ENCODE peak calls at places on chromosomes 11 and 22, in four cellular contexts. One of them, this sample, is unnamed.

GRCh38 chr11:112734207-112734606 is 227.0 kb upstream of the NCAM1 start:
- DNase-seq in upper lobe of right lung: no peak
- DNase-seq in right atrium auricular region: no peak
- DNase-seq in fibroblast of the aortic adventitia: peak; percentile 46
- DNase-seq in this sample: peak; percentile 33

GRCh38 chr22:36461665-36462474 is 19.6 kb downstream of the TXN2 start:
- DNase-seq in upper lobe of right lung: peak; percentile 82
- DNase-seq in right atrium auricular region: no peak
- DNase-seq in fibroblast of the aortic adventitia: peak; percentile 88
- DNase-seq in this sample: peak; percentile 92

GRCh38 chr11:121141051-121141450 is 40.0 kb downstream of the TECTA start:
- DNase-seq in upper lobe of right lung: no peak
- DNase-seq in right atrium auricular region: no peak
- DNase-seq in fibroblast of the aortic adventitia: no peak
- DNase-seq in this sample: no peak

GRCh38 chr11:34789196-34789834 is 126.9 kb downstream of the APIP start:
- DNase-seq in upper lobe of right lung: no peak
- DNase-seq in right atrium auricular region: no peak
- DNase-seq in fibroblast of the aortic adventitia: no peak
- DNase-seq in this sample: no peak

GRCh38 chr22:22771696-22772377 is 115.8 kb upstream of the IGLL5 start:
- DNase-seq in upper lobe of right lung: no peak
- DNase-seq in right atrium auricular region: peak; percentile 18
- DNase-seq in fibroblast of the aortic adventitia: no peak
- DNase-seq in this sample: no peak

GRCh38 chr11:63536669-63537292 is at the start of gene PLAAT4:
- DNase-seq in upper lobe of right lung: no peak
- DNase-seq in right atrium auricular region: peak; percentile 61
- DNase-seq in fibroblast of the aortic adventitia: peak; percentile 79
- DNase-seq in this sample: peak; percentile 57

GRCh38 chr11:4464216-4465159 is 15.4 kb downstream of the OR52K2 start:
- DNase-seq in upper lobe of right lung: no peak
- DNase-seq in right atrium auricular region: no peak
- DNase-seq in fibroblast of the aortic adventitia: peak; percentile 1
- DNase-seq in this sample: peak; percentile 7

GRCh38 chr11:35664977-35665441 is 2.4 kb downstream of the TRIM44 start:
- DNase-seq in upper lobe of right lung: no peak
- DNase-seq in right atrium auricular region: no peak
- DNase-seq in fibroblast of the aortic adventitia: peak; percentile 16
- DNase-seq in this sample: peak; percentile 38

GRCh38 chr22:17337639-17338038 is 31.6 kb upstream of the CECR2 start:
- DNase-seq in upper lobe of right lung: no peak
- DNase-seq in right atrium auricular region: no peak
- DNase-seq in fibroblast of the aortic adventitia: no peak
- DNase-seq in this sample: no peak

GRCh38 chr11:36672815-36673450 is 74.9 kb upstream of the RAG2 start:
- DNase-seq in upper lobe of right lung: no peak
- DNase-seq in right atrium auricular region: no peak
- DNase-seq in fibroblast of the aortic adventitia: peak; percentile 66
- DNase-seq in this sample: peak; percentile 52

GRCh38 chr11:5476184-5476819 is 12.2 kb upstream of the OR52D1 start:
- DNase-seq in upper lobe of right lung: no peak
- DNase-seq in right atrium auricular region: no peak
- DNase-seq in fibroblast of the aortic adventitia: peak; percentile 71
- DNase-seq in this sample: peak; percentile 57

GRCh38 chr11:15747671-15748070 is 608.7 kb downstream of the SOX6 start:
- DNase-seq in upper lobe of right lung: no peak
- DNase-seq in right atrium auricular region: no peak
- DNase-seq in fibroblast of the aortic adventitia: no peak
- DNase-seq in this sample: no peak

GRCh38 chr22:23315341-23315917 is 135.1 kb downstream of the BCR start:
- DNase-seq in upper lobe of right lung: peak; percentile 80
- DNase-seq in right atrium auricular region: peak; percentile 75
- DNase-seq in fibroblast of the aortic adventitia: peak; percentile 73
- DNase-seq in this sample: peak; percentile 51

GRCh38 chr11:126337121-126337471 is 18.4 kb upstream of the ST3GAL4 start:
- DNase-seq in upper lobe of right lung: no peak
- DNase-seq in right atrium auricular region: no peak
- DNase-seq in fibroblast of the aortic adventitia: no peak
- DNase-seq in this sample: no peak

GRCh38 chr22:21837184-21837979 is 30.1 kb downstream of the MAPK1 start:
- DNase-seq in upper lobe of right lung: no peak
- DNase-seq in right atrium auricular region: no peak
- DNase-seq in fibroblast of the aortic adventitia: peak; percentile 85
- DNase-seq in this sample: peak; percentile 82

GRCh38 chr22:26554956-26555355 is 35.0 kb downstream of the TPST2 start:
- DNase-seq in upper lobe of right lung: no peak
- DNase-seq in right atrium auricular region: no peak
- DNase-seq in fibroblast of the aortic adventitia: no peak
- DNase-seq in this sample: no peak

GRCh38 chr22:26556904-26557303 is 33.0 kb downstream of the TPST2 start:
- DNase-seq in upper lobe of right lung: no peak
- DNase-seq in right atrium auricular region: no peak
- DNase-seq in fibroblast of the aortic adventitia: no peak
- DNase-seq in this sample: no peak

GRCh38 chr22:26555478-26555877 is 34.5 kb downstream of the TPST2 start:
- DNase-seq in upper lobe of right lung: no peak
- DNase-seq in right atrium auricular region: no peak
- DNase-seq in fibroblast of the aortic adventitia: no peak
- DNase-seq in this sample: no peak

GRCh38 chr22:26559961-26560575 is 29.9 kb downstream of the TPST2 start:
- DNase-seq in upper lobe of right lung: no peak
- DNase-seq in right atrium auricular region: no peak
- DNase-seq in fibroblast of the aortic adventitia: no peak
- DNase-seq in this sample: no peak

DNA sequence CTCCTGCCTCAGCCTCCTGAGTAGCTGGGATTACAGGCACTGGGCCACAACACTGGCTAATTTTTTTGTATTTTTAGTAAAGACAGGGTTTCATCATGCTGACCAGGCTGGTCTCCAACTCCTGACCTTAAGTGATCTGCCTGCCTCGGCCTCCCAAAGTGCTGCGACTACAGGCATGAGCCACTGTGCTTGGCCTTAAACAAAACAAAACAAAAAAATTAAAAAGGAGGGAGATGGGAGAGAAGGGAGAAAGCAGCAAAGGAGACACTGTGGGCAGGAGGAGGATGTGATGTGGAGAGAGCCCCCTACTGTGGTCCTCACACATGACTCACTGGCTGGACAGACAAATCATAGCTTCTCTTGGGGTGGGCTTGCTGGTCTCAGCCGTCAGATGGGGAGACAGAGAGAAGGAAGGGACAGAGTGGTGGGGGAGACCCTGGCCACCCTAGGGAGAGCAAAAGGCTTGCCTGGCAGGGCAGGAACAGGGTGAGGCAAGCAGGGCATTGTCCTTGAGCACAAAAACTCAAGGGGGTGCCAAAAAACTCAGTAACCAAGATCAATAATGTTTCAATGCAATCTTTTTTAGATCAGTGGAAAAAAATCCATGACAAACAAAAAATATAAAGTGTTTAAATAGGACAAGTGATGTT is 31.6 kb downstream of the TPST2 start:
- DNase-seq in upper lobe of right lung: no peak
- DNase-seq in right atrium auricular region: no peak
- DNase-seq in fibroblast of the aortic adventitia: peak; percentile 56
- DNase-seq in this sample: peak; percentile 50
- TF ChIP-seq CTCF in upper lobe of right lung: no peak
- TF ChIP-seq CTCF in right atrium auricular region: no peak
- TF ChIP-seq CTCF in fibroblast of the aortic adventitia: no peak
- TF ChIP-seq CTCF in this sample: no peak

GRCh38 chr11:119249671-119250010 is 43.5 kb downstream of the CBL start:
- DNase-seq in upper lobe of right lung: no peak
- DNase-seq in right atrium auricular region: no peak
- DNase-seq in fibroblast of the aortic adventitia: no peak
- DNase-seq in this sample: no peak

GRCh38 chr11:119251114-119251513 is 45.0 kb downstream of the CBL start:
- DNase-seq in upper lobe of right lung: no peak
- DNase-seq in right atrium auricular region: no peak
- DNase-seq in fibroblast of the aortic adventitia: no peak
- DNase-seq in this sample: no peak

GRCh38 chr11:119258180-119258579 is 52.0 kb downstream of the CBL start:
- DNase-seq in upper lobe of right lung: no peak
- DNase-seq in right atrium auricular region: no peak
- DNase-seq in fibroblast of the aortic adventitia: no peak
- DNase-seq in this sample: no peak

GRCh38 chr11:119258983-119259382 is 52.8 kb downstream of the CBL start:
- DNase-seq in upper lobe of right lung: no peak
- DNase-seq in right atrium auricular region: no peak
- DNase-seq in fibroblast of the aortic adventitia: no peak
- DNase-seq in this sample: no peak

DNA sequence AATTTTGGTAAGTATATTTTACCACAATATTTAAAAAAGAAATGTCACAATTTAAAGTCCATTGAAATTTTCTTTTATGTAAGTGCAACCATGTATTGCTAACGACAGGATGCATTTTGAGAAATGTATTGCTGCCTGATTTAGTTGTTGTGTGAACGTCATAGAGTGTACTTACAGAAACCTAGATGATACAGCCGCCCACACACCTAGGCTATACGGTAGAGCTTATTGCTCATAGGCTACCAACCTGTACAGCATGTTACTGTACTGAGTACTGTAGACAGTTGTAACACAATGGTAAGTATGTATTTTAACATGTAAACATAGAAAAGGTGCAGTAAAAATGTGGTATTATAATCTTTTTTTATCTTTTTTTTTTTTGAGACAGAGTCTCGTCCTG is 48.1 kb downstream of the CBL start:
- DNase-seq in upper lobe of right lung: no peak
- DNase-seq in right atrium auricular region: no peak
- DNase-seq in fibroblast of the aortic adventitia: no peak
- DNase-seq in this sample: no peak
- H3K4me3 ChIP-seq in upper lobe of right lung: no peak overlapping the region
- H3K4me3 ChIP-seq in right atrium auricular region: no peak overlapping the region
- H3K4me3 ChIP-seq in fibroblast of the aortic adventitia: no peak overlapping the region
- H3K4me3 ChIP-seq in this sample: no peak overlapping the region

GRCh38 chr11:73185680-73186293 is 32.3 kb upstream of the P2RY2 start:
- DNase-seq in upper lobe of right lung: no peak
- DNase-seq in right atrium auricular region: no peak
- DNase-seq in fibroblast of the aortic adventitia: peak; percentile 79
- DNase-seq in this sample: peak; percentile 87
- TF ChIP-seq CTCF in upper lobe of right lung: no peak
- TF ChIP-seq CTCF in right atrium auricular region: no peak
- TF ChIP-seq CTCF in fibroblast of the aortic adventitia: no peak
- TF ChIP-seq CTCF in this sample: no peak

GRCh38 chr22:29207562-29208501 is 2.1 kb downstream of the EMID1 start:
- DNase-seq in upper lobe of right lung: no peak
- DNase-seq in right atrium auricular region: no peak
- DNase-seq in fibroblast of the aortic adventitia: no peak
- DNase-seq in this sample: no peak
- H3K4me3 ChIP-seq in upper lobe of right lung: no peak overlapping the region
- H3K4me3 ChIP-seq in right atrium auricular region: no peak overlapping the region
- H3K4me3 ChIP-seq in fibroblast of the aortic adventitia: no peak overlapping the region
- H3K4me3 ChIP-seq in this sample: no peak overlapping the region

GRCh38 chr11:66311965-66312548 is 4.8 kb downstream of the CD248 start:
- DNase-seq in upper lobe of right lung: peak; percentile 96
- DNase-seq in right atrium auricular region: peak; percentile 92
- DNase-seq in fibroblast of the aortic adventitia: peak; percentile 93
- DNase-seq in this sample: peak; percentile 87
- TF ChIP-seq CTCF in upper lobe of right lung: peak; percentile 88
- TF ChIP-seq CTCF in right atrium auricular region: peak; percentile 84
- TF ChIP-seq CTCF in fibroblast of the aortic adventitia: peak; percentile 93
- TF ChIP-seq CTCF in this sample: peak; percentile 86

DNA sequence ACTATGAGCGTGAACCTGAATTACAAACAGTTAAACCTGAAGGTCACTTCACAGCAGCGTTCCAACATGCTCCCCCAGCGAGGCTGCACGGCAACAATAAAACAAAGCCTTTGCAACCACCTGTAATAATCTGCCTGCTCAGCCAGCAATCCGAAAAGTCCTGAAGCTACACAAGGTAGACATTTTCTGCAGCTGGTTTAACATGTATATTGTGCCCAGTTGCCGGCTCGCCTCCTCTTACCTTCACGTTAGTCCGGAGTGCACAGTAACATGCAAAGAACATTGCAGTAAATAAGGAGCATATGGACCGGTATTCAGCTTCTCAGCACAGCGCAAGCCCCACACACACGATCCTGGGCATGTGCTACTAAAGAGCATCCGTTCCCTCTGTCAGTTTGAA is 704.3 kb downstream of the DLG2 start:
- DNase-seq in upper lobe of right lung: no peak
- DNase-seq in right atrium auricular region: no peak
- DNase-seq in fibroblast of the aortic adventitia: no peak
- DNase-seq in this sample: no peak
- H3K4me3 ChIP-seq in upper lobe of right lung: no peak overlapping the region
- H3K4me3 ChIP-seq in right atrium auricular region: peak overlapping the region; percentile 40
- H3K4me3 ChIP-seq in fibroblast of the aortic adventitia: no peak overlapping the region
- H3K4me3 ChIP-seq in this sample: no peak overlapping the region

GRCh38 chr11:45102361-45102809 is 44.1 kb upstream of the PRDM11 start:
- DNase-seq in upper lobe of right lung: no peak
- DNase-seq in right atrium auricular region: no peak
- DNase-seq in fibroblast of the aortic adventitia: no peak
- DNase-seq in this sample: no peak
- TF ChIP-seq CTCF in upper lobe of right lung: no peak
- TF ChIP-seq CTCF in right atrium auricular region: no peak
- TF ChIP-seq CTCF in fibroblast of the aortic adventitia: no peak
- TF ChIP-seq CTCF in this sample: no peak

GRCh38 chr22:37818397-37819099 is 4.6 kb upstream of the GALR3 start:
- DNase-seq in upper lobe of right lung: peak; percentile 89
- DNase-seq in right atrium auricular region: no peak
- DNase-seq in fibroblast of the aortic adventitia: peak; percentile 38
- DNase-seq in this sample: no peak
- H3K4me3 ChIP-seq in upper lobe of right lung: peak overlapping the region; percentile 37
- H3K4me3 ChIP-seq in right atrium auricular region: peak overlapping the region; percentile 50
- H3K4me3 ChIP-seq in fibroblast of the aortic adventitia: peak overlapping the region; percentile 35
- H3K4me3 ChIP-seq in this sample: peak overlapping the region; percentile 15

GRCh38 chr22:45335021-45335818 is 25.5 kb downstream of the FAM118A start:
- DNase-seq in upper lobe of right lung: no peak
- DNase-seq in right atrium auricular region: peak; percentile 70
- DNase-seq in fibroblast of the aortic adventitia: no peak
- DNase-seq in this sample: peak; percentile 54
- TF ChIP-seq CTCF in upper lobe of right lung: no peak
- TF ChIP-seq CTCF in right atrium auricular region: no peak
- TF ChIP-seq CTCF in fibroblast of the aortic adventitia: no peak
- TF ChIP-seq CTCF in this sample: peak; percentile 45